ENCODE peak calls at places on chromosomes 3 and 15, in five cellular contexts. U is heart left ventricle, R is HL-60, L is OCI-LY7, F is psoas muscle. Y is an unnamed sample.

GRCh38 chr3:14486460-14486859 is 53.7 kb downstream of the GRIP2 start:
- DNase-seq in U (no peak), R (no peak), L (no peak), F (no peak), Y (no peak)

GRCh38 chr3:45180051-45180450 is 33.9 kb upstream of the CDCP1 start:
- DNase-seq in U (no peak), R (no peak), L (no peak), F (no peak), Y (peak)

GRCh38 chr15:84023636-84024035 is 211.9 kb upstream of the GOLGA6L4 start:
- DNase-seq in U (peak), R (no peak), L (peak), F (no peak), Y (peak)

GRCh38 chr3:6392123-6392522 is 468.8 kb upstream of the GRM7 start:
- DNase-seq in U (no peak), R (no peak), L (no peak), F (no peak), Y (no peak)

GRCh38 chr3:65524544-65525070 is 514.1 kb downstream of the MAGI1 start:
- DNase-seq in U (no peak), R (no peak), L (no peak), F (no peak), Y (no peak)

GRCh38 chr3:149646181-149646766 is 11.6 kb downstream of the WWTR1 start:
- DNase-seq in U (no peak), R (no peak), L (no peak), F (no peak), Y (peak)

GRCh38 chr3:135125171-135125801 is 330.2 kb downstream of the EPHB1 start:
- DNase-seq in U (no peak), R (no peak), L (peak), F (no peak), Y (peak)

GRCh38 chr3:58487140-58487886 is 4.6 kb upstream of the KCTD6 start:
- DNase-seq in U (peak), R (no peak), L (no peak), F (no peak), Y (peak)

GRCh38 chr15:29364429-29365078 is 94.9 kb upstream of the NSMCE3 start:
- DNase-seq in U (no peak), R (no peak), L (no peak), F (no peak), Y (peak)

GRCh38 chr3:128426128-128426921 is 40.4 kb downstream of the DNAJB8 start:
- DNase-seq in U (no peak), R (peak), L (peak), F (peak), Y (peak)

GRCh38 chr3:51941798-51942602 is at the start of the genes PARP3 and RRP9:
- DNase-seq in U (peak), R (peak), L (peak), F (peak), Y (peak)

GRCh38 chr3:109921509-109921908 is 584.2 kb upstream of the DPPA4 start:
- DNase-seq in U (no peak), R (no peak), L (no peak), F (no peak), Y (no peak)

GRCh38 chr3:27900316-27900715 is 178.2 kb upstream of the EOMES start:
- DNase-seq in U (no peak), R (no peak), L (no peak), F (no peak), Y (no peak)

GRCh38 chr15:39596358-39597051 is 15.6 kb downstream of the THBS1 start:
- DNase-seq in U (no peak), R (no peak), L (no peak), F (no peak), Y (no peak)

GRCh38 chr3:120203016-120203415 is 82.0 kb downstream of the GPR156 start:
- DNase-seq in U (peak), R (peak), L (no peak), F (no peak), Y (peak)

GRCh38 chr3:52143616-52144015 is 10.6 kb downstream of the POC1A start:
- DNase-seq in U (no peak), R (no peak), L (no peak), F (peak), Y (no peak)

GRCh38 chr15:62647195-62647865 is 395.2 kb upstream of the TPM1 start:
- DNase-seq in U (peak), R (no peak), L (no peak), F (peak), Y (peak)

GRCh38 chr3:52257911-52258310 is 12.4 kb downstream of the PPM1M start:
- DNase-seq in U (no peak), R (no peak), L (no peak), F (no peak), Y (no peak)

GRCh38 chr3:87771338-87772059 is 287.3 kb downstream of the CGGBP1 start:
- DNase-seq in U (no peak), R (peak), L (peak), F (peak), Y (peak)

GRCh38 chr3:149898771-149899170 is 71.9 kb downstream of the PFN2 start:
- DNase-seq in U (peak), R (no peak), L (no peak), F (no peak), Y (peak)

GRCh38 chr3:44338010-44338827 is at the start of gene TCAIM:
- DNase-seq in U (peak), R (peak), L (peak), F (peak), Y (peak)

GRCh38 chr15:70407955-70408354 is 310.2 kb upstream of the TLE3 start:
- DNase-seq in U (no peak), R (no peak), L (no peak), F (no peak), Y (no peak)

GRCh38 chr3:51974963-51975856 is at the start of gene ABHD14A:
- DNase-seq in U (peak), R (peak), L (peak), F (peak), Y (peak)

GRCh38 chr3:57974796-57975388 is 33.3 kb upstream of the FLNB start:
- DNase-seq in U (no peak), R (peak), L (no peak), F (no peak), Y (peak)

GRCh38 chr3:57927166-57927565 is 81.1 kb upstream of the FLNB start:
- DNase-seq in U (peak), R (no peak), L (no peak), F (no peak), Y (no peak)

GRCh38 chr3:134258761-134259347 is 8.2 kb upstream of the RYK start:
- DNase-seq in U (no peak), R (no peak), L (no peak), F (no peak), Y (no peak)

GRCh38 chr3:57755368-57756021 is 614 bp upstream of the SLMAP start:
- DNase-seq in U (peak), R (peak), L (peak), F (no peak), Y (peak)

GRCh38 chr3:173411288-173412064 is 13.9 kb downstream of the NLGN1 start:
- DNase-seq in U (no peak), R (no peak), L (peak), F (no peak), Y (peak)

GRCh38 chr3:150599611-150600297 is 3.4 kb upstream of the SELENOT start:
- DNase-seq in U (no peak), R (no peak), L (no peak), F (no peak), Y (peak)

GRCh38 chr3:193129607-193130006 is 111.4 kb upstream of the PLAAT1 start:
- DNase-seq in U (no peak), R (no peak), L (no peak), F (no peak), Y (peak)

GRCh38 chr3:183555541-183556081 is at the start of gene KLHL6:
- DNase-seq in U (peak), R (no peak), L (peak), F (peak), Y (no peak)

GRCh38 chr3:107846282-107846852 is 244.5 kb downstream of the CD47 start:
- DNase-seq in U (peak), R (peak), L (peak), F (peak), Y (peak)

GRCh38 chr3:163315786-163316185 is 1762.5 kb downstream of the SI start:
- DNase-seq in U (no peak), R (no peak), L (no peak), F (no peak), Y (no peak)

GRCh38 chr15:27601239-27601942 is 497.7 kb downstream of the OCA2 start:
- DNase-seq in U (no peak), R (no peak), L (no peak), F (no peak), Y (no peak)

GRCh38 chr3:108153451-108153981 is 62.7 kb upstream of the CD47 start:
- DNase-seq in U (no peak), R (no peak), L (peak), F (no peak), Y (peak)

GRCh38 chr3:51280171-51280570 is 104.9 kb upstream of the MANF start:
- DNase-seq in U (no peak), R (no peak), L (no peak), F (no peak), Y (no peak)

GRCh38 chr15:29067949-29068348 is 182.2 kb downstream of the APBA2 start:
- DNase-seq in U (no peak), R (no peak), L (no peak), F (no peak), Y (no peak)

GRCh38 chr3:5583920-5584319 is 396.4 kb downstream of the EDEM1 start:
- DNase-seq in U (no peak), R (no peak), L (no peak), F (no peak), Y (no peak)

GRCh38 chr15:65077981-65078352 is 1.4 kb downstream of the KBTBD13 start:
- DNase-seq in U (peak), R (peak), L (no peak), F (peak), Y (no peak)

GRCh38 chr3:184968115-184968514 is 156.1 kb downstream of the VPS8 start:
- DNase-seq in U (no peak), R (no peak), L (no peak), F (no peak), Y (no peak)

GRCh38 chr3:171875923-171876412 is 32.8 kb downstream of the TMEM212 start:
- DNase-seq in U (no peak), R (no peak), L (no peak), F (no peak), Y (peak)

GRCh38 chr3:171880471-171880870 is 37.3 kb downstream of the TMEM212 start:
- DNase-seq in U (no peak), R (no peak), L (no peak), F (no peak), Y (no peak)

GRCh38 chr3:171876651-171877272 is 33.6 kb downstream of the TMEM212 start:
- DNase-seq in U (no peak), R (no peak), L (no peak), F (no peak), Y (peak)

GRCh38 chr3:171878441-171879225 is 35.5 kb downstream of the TMEM212 start:
- DNase-seq in U (no peak), R (no peak), L (no peak), F (no peak), Y (peak)

DNA sequence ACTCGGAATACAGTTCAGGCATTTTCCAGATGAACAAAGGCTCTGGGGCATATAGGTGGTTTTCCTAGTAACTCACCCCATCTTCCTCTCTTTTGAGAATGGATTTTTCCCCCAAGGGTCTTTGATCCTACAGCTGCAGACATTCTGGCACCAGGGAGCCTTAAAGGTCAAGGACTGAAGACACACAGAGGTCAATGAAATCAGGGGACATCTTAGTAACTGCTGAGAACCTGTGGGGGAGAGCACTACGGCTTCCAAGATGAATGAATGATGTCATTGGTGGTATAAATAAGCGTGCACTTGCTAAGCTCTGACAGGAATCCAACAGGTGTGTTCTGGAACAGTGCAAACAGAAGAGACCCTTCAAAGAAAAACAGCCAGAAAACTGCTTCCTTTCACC is 36.3 kb downstream of the TMEM212 start:
- DNase-seq in U (no peak), R (no peak), L (no peak), F (no peak), Y (no peak)
- TF ChIP-seq CTCF in U (no peak), R (no peak), L (no peak), F (no peak), Y (no peak)

GRCh38 chr3:132721479-132722164 is 587 bp downstream of the NPHP3 start:
- DNase-seq in U (peak), R (no peak), L (no peak), F (peak), Y (peak)
- TF ChIP-seq CTCF in U (peak), R (no peak), L (no peak), F (peak), Y (peak)

GRCh38 chr3:170602556-170602955 is 16.7 kb upstream of the SLC7A14 start:
- DNase-seq in U (no peak), R (no peak), L (no peak), F (no peak), Y (no peak)

GRCh38 chr3:170606675-170607074 is 20.8 kb upstream of the SLC7A14 start:
- DNase-seq in U (no peak), R (no peak), L (no peak), F (no peak), Y (no peak)

GRCh38 chr3:170608475-170608874 is 22.6 kb upstream of the SLC7A14 start:
- DNase-seq in U (no peak), R (no peak), L (no peak), F (no peak), Y (no peak)

GRCh38 chr3:170603770-170604510 is 18.1 kb upstream of the SLC7A14 start:
- DNase-seq in U (no peak), R (no peak), L (no peak), F (no peak), Y (no peak)

DNA sequence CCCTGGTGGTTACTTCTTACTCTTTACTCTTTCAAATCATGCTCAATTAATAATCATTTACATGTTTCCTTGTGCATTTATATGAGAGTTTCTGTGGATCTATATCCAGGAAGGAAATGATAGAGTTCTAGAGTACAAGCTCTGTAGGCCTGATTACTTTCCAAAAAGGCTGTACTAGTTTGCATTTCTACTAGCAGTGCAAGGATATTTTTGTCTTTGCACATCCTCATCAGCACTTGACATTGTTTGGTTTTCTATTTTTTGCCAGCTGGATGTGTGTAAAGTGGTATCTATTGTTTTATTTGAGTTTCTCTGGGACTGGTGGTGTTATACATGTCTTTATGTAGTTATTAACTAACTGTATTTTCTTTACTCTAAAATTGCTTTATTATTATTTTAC is 19.6 kb upstream of the SLC7A14 start:
- DNase-seq in U (no peak), R (no peak), L (no peak), F (no peak), Y (no peak)
- TF ChIP-seq CTCF in U (no peak), R (no peak), L (no peak), F (no peak), Y (no peak)

DNA sequence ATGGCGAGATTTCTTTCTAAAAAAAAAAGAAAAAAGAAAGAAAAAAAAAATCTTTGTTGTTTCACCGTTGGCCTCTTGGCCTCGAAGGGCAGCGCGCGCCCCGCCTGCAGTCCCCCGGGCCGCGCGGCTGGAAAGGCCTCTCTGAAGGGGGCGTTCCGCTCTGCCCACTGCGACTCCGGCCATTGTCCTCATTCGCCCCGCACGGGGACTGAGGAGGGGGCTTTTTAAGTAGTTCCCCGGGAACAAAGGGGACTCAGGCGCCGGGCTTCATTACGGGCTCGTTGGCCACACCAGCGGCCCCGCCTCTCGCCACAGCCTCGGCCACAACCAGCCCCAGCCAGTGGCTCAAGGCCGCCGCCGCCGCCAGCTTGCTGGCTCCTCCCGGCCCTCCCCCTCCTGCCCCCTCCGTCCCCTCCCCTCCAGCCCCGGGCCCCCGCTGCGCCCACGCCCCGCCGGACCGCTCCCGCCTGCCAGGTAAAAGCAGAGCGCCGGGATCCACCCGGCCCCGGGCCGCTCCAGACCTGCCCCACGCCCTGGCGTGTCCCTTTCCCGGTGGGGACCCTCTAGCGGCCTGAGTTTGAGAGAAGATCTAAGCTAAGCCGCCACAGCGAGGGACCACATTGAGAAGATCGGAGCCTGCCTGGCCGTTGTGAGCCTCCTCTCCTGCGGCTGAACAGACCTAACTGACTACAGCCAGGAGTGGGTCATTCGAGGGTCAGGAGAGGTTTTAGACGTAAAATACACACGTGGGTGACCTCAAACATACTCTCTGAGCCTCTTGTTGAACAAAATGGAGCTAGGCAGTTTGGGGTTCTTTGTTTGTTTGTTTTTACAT is 54.1 kb downstream of the CPN2 start:
- DNase-seq in U (no peak), R (no peak), L (no peak), F (peak), Y (peak)
- TF ChIP-seq CTCF in U (no peak), R (no peak), L (no peak), F (no peak), Y (no peak)

GRCh38 chr3:194984026-194984425 is 286.9 kb downstream of the XXYLT1 start:
- DNase-seq in U (no peak), R (no peak), L (no peak), F (no peak), Y (no peak)

GRCh38 chr3:194984624-194985023 is 286.3 kb downstream of the XXYLT1 start:
- DNase-seq in U (no peak), R (no peak), L (no peak), F (no peak), Y (no peak)

GRCh38 chr3:194986208-194987043 is 284.5 kb downstream of the XXYLT1 start:
- DNase-seq in U (no peak), R (peak), L (no peak), F (no peak), Y (peak)

GRCh38 chr3:194983620-194984019 is 287.3 kb downstream of the XXYLT1 start:
- DNase-seq in U (no peak), R (no peak), L (no peak), F (no peak), Y (no peak)

GRCh38 chr3:194985031-194985578 is 285.9 kb downstream of the XXYLT1 start:
- DNase-seq in U (peak), R (peak), L (no peak), F (peak), Y (no peak)
- TF ChIP-seq CTCF in U (peak), R (no peak), L (no peak), F (peak), Y (no peak)

DNA sequence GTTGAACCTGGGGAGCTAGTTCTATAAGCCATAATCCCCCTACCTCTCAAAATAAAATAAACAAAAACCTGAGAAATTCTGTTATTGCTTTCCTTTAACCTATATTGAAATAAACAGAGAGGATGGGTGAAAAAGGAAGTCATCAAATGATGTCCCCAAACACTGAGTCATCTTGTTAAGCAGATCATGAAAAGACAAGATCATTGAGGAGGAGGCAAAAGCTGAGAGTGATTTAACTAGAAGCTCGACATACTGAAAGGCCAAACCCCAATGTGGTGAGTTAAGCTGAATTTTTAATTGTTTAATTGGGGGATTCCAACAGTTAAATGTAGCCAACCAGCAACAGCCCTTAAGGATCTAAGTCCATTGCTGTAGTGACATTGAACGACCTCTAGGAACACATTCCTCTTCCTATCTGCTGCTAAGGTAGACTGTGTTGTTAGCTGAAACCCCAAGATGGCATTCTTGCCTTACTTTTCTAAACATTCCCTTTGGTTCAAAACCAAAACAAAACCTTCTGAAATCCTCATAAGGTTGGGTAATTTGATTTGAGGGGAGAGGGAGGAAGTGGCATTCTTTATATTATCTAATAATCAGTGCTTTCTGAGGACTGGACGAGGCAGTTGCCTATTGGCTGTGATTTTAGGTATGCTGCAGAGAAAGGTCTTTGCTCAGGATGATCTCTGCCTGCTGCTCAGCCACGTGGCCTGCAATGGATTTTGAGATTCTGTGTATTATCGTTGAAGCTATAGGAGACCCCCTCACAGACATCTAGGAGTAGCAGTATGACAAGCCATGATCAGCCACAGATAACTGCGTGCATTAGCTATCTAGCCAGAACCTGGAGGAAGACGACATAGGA is 62.7 kb upstream of the BNIP2 start:
- DNase-seq in U (no peak), R (no peak), L (peak), F (no peak), Y (peak)
- TF ChIP-seq CTCF in U (no peak), R (peak), L (peak), F (peak), Y (peak)

GRCh38 chr3:31377045-31377642 is 155.6 kb upstream of the STT3B start:
- DNase-seq in U (no peak), R (no peak), L (no peak), F (no peak), Y (peak)
- TF ChIP-seq CTCF in U (no peak), R (no peak), L (no peak), F (no peak), Y (no peak)

Y was measured in MCF 10A.